ENCODE peak calls at places on chromosomes 16 and 17, in six cellular contexts. J is effector CD4-positive, alpha-beta T cell; H is tibial nerve; R is activated naive CD8-positive, alpha-beta T cell treated with anti-CD3 and anti-CD28 coated beads, Interleukin-2, amount 50 U/mL, for 24 hours; C is ELR; Z is AG04450. N is an unnamed sample.

GRCh38 chr16:2942045-2942444 is 22.0 kb upstream of the KREMEN2 start:
- DNase-seq in C (no peak), R (no peak), H (no peak), J (no peak), Z (no peak), N (no peak)

GRCh38 chr17:29256116-29256515 is 9.5 kb downstream of the CRYBA1 start:
- DNase-seq in J (no peak), C (no peak), R (no peak), Z (no peak), H (no peak), N (no peak)

GRCh38 chr17:14459955-14460354 is 159.1 kb downstream of the HS3ST3B1 start:
- DNase-seq in Z (no peak), C (no peak), H (no peak), R (no peak), J (no peak), N (no peak)

GRCh38 chr17:9424071-9424640 is 151.5 kb downstream of the STX8 start:
- DNase-seq in C (no peak), Z (no peak), H (no peak), R (no peak), J (no peak), N (no peak)

GRCh38 chr17:18626152-18626870 is 17.9 kb downstream of the TBC1D28 start:
- DNase-seq in C (no peak), Z (no peak), R (no peak), J (no peak), H (no peak), N (no peak)

GRCh38 chr16:89582614-89583196 is 7.1 kb downstream of the CPNE7 start:
- DNase-seq in C (no peak), H (no peak), R (no peak), J (no peak), Z (no peak), N (no peak)

GRCh38 chr17:72165202-72165972 is 44.6 kb downstream of the SOX9 start:
- DNase-seq in C (no peak), R (no peak), Z (no peak), H (no peak), J (no peak), N (no peak)

GRCh38 chr16:54266363-54266955 is 20.1 kb downstream of the IRX3 start:
- DNase-seq in C (no peak), Z (no peak), J (no peak), H (no peak), R (no peak), N (no peak)

GRCh38 chr17:10052414-10052813 is 146.0 kb downstream of the GAS7 start:
- DNase-seq in C (no peak), J (no peak), R (peak), Z (no peak), H (no peak), N (no peak)

GRCh38 chr17:78748730-78749317 is 33.2 kb downstream of the CYTH1 start:
- DNase-seq in R (peak), C (peak), H (peak), Z (no peak), J (peak), N (peak)